ENCODE peak calls at places on chromosome 15, in nine cellular contexts. I, W, V, J, N, R, S, O and F are unnamed samples.

GRCh38 chr15:38085104-38085503 is 150.7 kb downstream of the TMCO5A start:
- DNase-seq in I (no peak), W (no peak), V (no peak), J (no peak), N (no peak), R (no peak), S (no peak), O (peak), F (no peak)

GRCh38 chr15:43775411-43775965 is 1.3 kb downstream of the ELL3 start:
- DNase-seq in I (peak), W (peak), V (peak), J (peak), N (no peak), R (no peak), S (peak), O (peak), F (no peak)

GRCh38 chr15:55434989-55435825 is 26.9 kb downstream of the PIERCE2 start:
- DNase-seq in I (no peak), W (no peak), V (peak), J (peak), N (no peak), R (peak), S (no peak), O (peak), F (peak)

GRCh38 chr15:78501857-78502256 is 5.5 kb upstream of the HYKK start:
- DNase-seq in I (no peak), W (no peak), V (no peak), J (no peak), N (no peak), R (no peak), S (no peak), O (no peak), F (no peak)

GRCh38 chr15:61227269-61228024 is 1.7 kb downstream of the RORA start:
- DNase-seq in I (no peak), W (peak), V (peak), J (peak), N (no peak), R (no peak), S (peak), O (no peak), F (no peak)

GRCh38 chr15:90711418-90711824 is 5.7 kb upstream of the BLM start:
- DNase-seq in I (no peak), W (no peak), V (no peak), J (no peak), N (no peak), R (no peak), S (no peak), O (no peak), F (no peak)

GRCh38 chr15:25910832-25911231 is 47.7 kb upstream of the ATP10A start:
- DNase-seq in I (no peak), W (no peak), V (no peak), J (no peak), N (no peak), R (no peak), S (no peak), O (no peak), F (no peak)

GRCh38 chr15:41597787-41598186 is 38.8 kb downstream of the TYRO3 start:
- DNase-seq in I (no peak), W (no peak), V (no peak), J (no peak), N (no peak), R (no peak), S (no peak), O (no peak), F (no peak)

GRCh38 chr15:52414936-52415335 is 113.7 kb downstream of the MYO5A start:
- DNase-seq in I (no peak), W (no peak), V (no peak), J (no peak), N (no peak), R (no peak), S (no peak), O (no peak), F (no peak)

GRCh38 chr15:90049666-90050604 is 48.8 kb downstream of the ZNF710 start:
- DNase-seq in I (no peak), W (no peak), V (no peak), J (no peak), N (no peak), R (no peak), S (no peak), O (no peak), F (no peak)

GRCh38 chr15:73231661-73232443 is 136.9 kb downstream of the HCN4 start:
- DNase-seq in I (no peak), W (no peak), V (no peak), J (peak), N (no peak), R (no peak), S (no peak), O (no peak), F (no peak)

GRCh38 chr15:41774873-41775417 is 661 bp downstream of the MAPKBP1 start:
- DNase-seq in I (no peak), W (peak), V (no peak), J (no peak), N (no peak), R (no peak), S (no peak), O (no peak), F (no peak)

GRCh38 chr15:32855942-32856341 is 138.1 kb downstream of the GREM1 start:
- DNase-seq in I (no peak), W (no peak), V (no peak), J (peak), N (no peak), R (no peak), S (no peak), O (no peak), F (peak)

GRCh38 chr15:45855907-45856579 is 221.2 kb downstream of the SQOR start:
- DNase-seq in I (no peak), W (no peak), V (no peak), J (no peak), N (no peak), R (no peak), S (no peak), O (no peak), F (no peak)

GRCh38 chr15:82093774-82094211 is 48.0 kb upstream of the MEX3B start:
- DNase-seq in I (no peak), W (no peak), V (no peak), J (peak), N (no peak), R (no peak), S (no peak), O (peak), F (no peak)

GRCh38 chr15:89374116-89375004 is 39.7 kb upstream of the POLG start:
- DNase-seq in I (no peak), W (no peak), V (no peak), J (no peak), N (no peak), R (no peak), S (no peak), O (no peak), F (no peak)

GRCh38 chr15:94336817-94337537 is 105.6 kb downstream of the MCTP2 start:
- DNase-seq in I (no peak), W (no peak), V (no peak), J (no peak), N (no peak), R (no peak), S (no peak), O (no peak), F (no peak)

GRCh38 chr15:92394327-92395175 is 870 bp downstream of the ST8SIA2 start:
- DNase-seq in I (no peak), W (no peak), V (peak), J (no peak), N (no peak), R (no peak), S (no peak), O (no peak), F (no peak)

GRCh38 chr15:92393994-92394326 is 279 bp downstream of the ST8SIA2 start:
- DNase-seq in I (no peak), W (no peak), V (no peak), J (no peak), N (no peak), R (no peak), S (no peak), O (no peak), F (no peak)

GRCh38 chr15:92395557-92395956 is 1.9 kb downstream of the ST8SIA2 start:
- DNase-seq in I (no peak), W (no peak), V (no peak), J (no peak), N (no peak), R (no peak), S (no peak), O (no peak), F (no peak)

GRCh38 chr15:92393287-92393993 is at the start of gene ST8SIA2:
- DNase-seq in I (no peak), W (no peak), V (peak), J (no peak), N (no peak), R (no peak), S (no peak), O (no peak), F (no peak)

DNA sequence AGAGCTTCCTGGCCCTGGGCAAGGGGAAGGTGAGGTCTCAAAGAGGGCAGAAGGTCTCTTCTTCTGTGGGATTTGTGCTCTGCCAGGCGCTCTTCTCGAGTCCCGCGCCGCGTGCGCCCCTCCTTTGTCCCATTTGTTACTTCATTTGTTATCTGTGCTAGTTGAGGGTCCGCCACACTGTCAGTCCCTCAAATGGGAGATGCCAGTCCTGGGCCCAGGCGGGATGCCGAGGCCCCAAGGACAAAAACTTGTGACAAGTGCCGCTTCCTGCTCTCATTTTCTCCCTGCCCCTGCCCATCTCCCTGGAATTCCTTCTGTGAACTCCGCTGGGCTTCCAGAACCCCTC is 1.5 kb downstream of the ST8SIA2 start:
- DNase-seq in I (no peak), W (no peak), V (no peak), J (no peak), N (no peak), R (no peak), S (no peak), O (no peak), F (no peak)
- H3K4me3 ChIP-seq in I (no peak), W (no peak), V (peak), J (no peak), N (no peak), R (no peak), S (no peak), O (no peak), F (peak)

GRCh38 chr15:31255732-31256384 is 70.8 kb upstream of the KLF13 start:
- DNase-seq in I (peak), W (no peak), V (no peak), J (no peak), N (no peak), R (no peak), S (no peak), O (no peak), F (no peak)

GRCh38 chr15:31255176-31255510 is 71.5 kb upstream of the KLF13 start:
- DNase-seq in I (peak), W (no peak), V (no peak), J (no peak), N (no peak), R (no peak), S (no peak), O (no peak), F (no peak)

GRCh38 chr15:31252386-31252785 is 74.2 kb upstream of the KLF13 start:
- DNase-seq in I (no peak), W (no peak), V (peak), J (no peak), N (no peak), R (no peak), S (no peak), O (no peak), F (no peak)

GRCh38 chr15:31256385-31257265 is 70.0 kb upstream of the KLF13 start:
- DNase-seq in I (peak), W (no peak), V (no peak), J (no peak), N (no peak), R (no peak), S (no peak), O (no peak), F (no peak)

DNA sequence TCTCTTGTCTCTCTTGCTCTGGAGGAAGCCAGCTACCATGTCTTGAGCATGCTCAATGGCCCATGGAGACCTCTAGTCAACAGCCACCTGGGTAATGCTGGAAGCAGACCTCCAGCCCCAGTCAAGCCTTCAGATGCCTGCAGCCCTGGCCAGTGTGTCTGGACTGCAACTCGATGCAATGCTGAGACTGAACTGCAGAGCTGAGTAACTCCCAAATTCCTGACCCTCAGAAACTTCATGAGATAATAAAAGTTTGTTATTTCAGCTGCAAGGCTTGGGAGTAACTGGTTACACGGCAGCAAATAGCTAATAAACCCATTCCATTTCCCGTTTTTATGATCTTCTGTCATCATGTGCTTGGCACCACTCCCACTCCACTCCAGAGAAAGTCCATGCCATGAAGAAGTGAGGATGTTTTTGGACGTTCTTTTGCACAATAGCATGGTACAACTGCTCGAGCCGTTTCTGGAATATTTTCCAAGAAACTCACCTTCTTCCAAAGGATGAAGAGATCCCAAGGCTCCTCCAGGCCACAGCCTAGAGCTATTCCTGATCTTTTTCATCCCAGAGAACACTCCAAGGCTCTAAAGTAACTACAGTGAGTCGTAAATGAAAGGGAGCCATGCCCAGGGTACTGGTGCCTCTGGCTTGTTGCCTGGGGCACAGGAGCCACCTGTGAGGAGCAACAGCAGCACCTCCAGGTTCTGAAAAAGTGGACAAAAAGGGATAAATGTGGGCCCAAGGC is 72.0 kb upstream of the KLF13 start:
- DNase-seq in I (peak), W (no peak), V (no peak), J (peak), N (peak), R (no peak), S (no peak), O (peak), F (no peak)
- H3K4me3 ChIP-seq in I (no peak), W (no peak), V (no peak), J (no peak), N (no peak), R (no peak), S (no peak), O (no peak), F (no peak)

DNA sequence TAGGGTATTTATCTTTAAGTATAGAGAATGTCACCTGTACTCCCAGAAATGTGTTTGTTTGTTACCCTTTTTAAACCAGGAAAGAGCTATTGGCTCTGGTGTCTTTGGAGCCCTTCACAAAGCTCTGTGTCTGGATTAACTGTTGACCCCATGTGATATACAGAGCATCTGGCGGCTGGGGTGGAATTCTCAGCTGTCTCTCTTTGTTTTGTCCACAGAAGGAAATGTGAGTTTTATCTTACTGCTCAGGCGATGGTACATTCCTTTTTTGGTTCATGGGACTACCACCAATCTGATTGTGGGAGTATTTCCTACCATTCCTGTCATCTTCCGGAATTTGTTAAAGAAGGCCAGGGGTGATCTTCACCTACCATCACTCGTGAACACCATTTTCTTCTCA is 120.3 kb downstream of the AKAP13 start:
- DNase-seq in I (no peak), W (no peak), V (peak), J (peak), N (no peak), R (no peak), S (peak), O (no peak), F (no peak)
- H3K4me3 ChIP-seq in I (no peak), W (no peak), V (peak), J (no peak), N (no peak), R (no peak), S (no peak), O (no peak), F (no peak)

GRCh38 chr15:75620043-75620775 is 5.3 kb downstream of the SNUPN start:
- DNase-seq in I (no peak), W (no peak), V (no peak), J (peak), N (peak), R (no peak), S (peak), O (peak), F (no peak)
- H3K4me3 ChIP-seq in I (peak), W (no peak), V (no peak), J (peak), N (no peak), R (no peak), S (no peak), O (no peak), F (no peak)

GRCh38 chr15:56910801-56911200 is 7.6 kb upstream of the TCF12 start:
- DNase-seq in I (no peak), W (no peak), V (no peak), J (no peak), N (no peak), R (no peak), S (no peak), O (no peak), F (no peak)

GRCh38 chr15:56913670-56914069 is 4.8 kb upstream of the TCF12 start:
- DNase-seq in I (no peak), W (no peak), V (no peak), J (peak), N (no peak), R (no peak), S (no peak), O (no peak), F (no peak)

GRCh38 chr15:56915888-56916287 is 2.6 kb upstream of the TCF12 start:
- DNase-seq in I (no peak), W (no peak), V (no peak), J (no peak), N (no peak), R (no peak), S (no peak), O (no peak), F (no peak)

GRCh38 chr15:56916825-56917477 is 1.5 kb upstream of the TCF12 start:
- DNase-seq in I (no peak), W (peak), V (no peak), J (peak), N (no peak), R (no peak), S (no peak), O (peak), F (no peak)

GRCh38 chr15:56913241-56913640 is 5.2 kb upstream of the TCF12 start:
- DNase-seq in I (no peak), W (no peak), V (no peak), J (peak), N (no peak), R (no peak), S (no peak), O (no peak), F (no peak)
- H3K4me3 ChIP-seq in I (no peak), W (no peak), V (no peak), J (no peak), N (no peak), R (no peak), S (no peak), O (no peak), F (no peak)

GRCh38 chr15:63509933-63510547 is 5.6 kb downstream of the USP3 start:
- DNase-seq in I (no peak), W (no peak), V (no peak), J (peak), N (no peak), R (no peak), S (no peak), O (no peak), F (no peak)
- H3K4me3 ChIP-seq in I (no peak), W (no peak), V (no peak), J (no peak), N (no peak), R (peak), S (no peak), O (no peak), F (no peak)

GRCh38 chr15:60128710-60129109 is 124.6 kb downstream of the FOXB1 start:
- DNase-seq in I (no peak), W (no peak), V (no peak), J (no peak), N (no peak), R (no peak), S (no peak), O (no peak), F (no peak)
- H3K4me3 ChIP-seq in I (no peak), W (no peak), V (no peak), J (no peak), N (no peak), R (no peak), S (no peak), O (no peak), F (no peak)

GRCh38 chr15:31193291-31193690 is 91.8 kb upstream of the TRPM1 start:
- DNase-seq in I (no peak), W (no peak), V (no peak), J (no peak), N (no peak), R (no peak), S (no peak), O (no peak), F (no peak)

GRCh38 chr15:31202953-31203352 is 101.4 kb upstream of the TRPM1 start:
- DNase-seq in I (no peak), W (no peak), V (no peak), J (no peak), N (no peak), R (peak), S (no peak), O (no peak), F (no peak)

GRCh38 chr15:31200735-31201151 is 99.2 kb upstream of the TRPM1 start:
- DNase-seq in I (peak), W (peak), V (peak), J (peak), N (peak), R (peak), S (peak), O (peak), F (no peak)

GRCh38 chr15:31197497-31198414 is 96.2 kb upstream of the TRPM1 start:
- DNase-seq in I (peak), W (no peak), V (peak), J (peak), N (no peak), R (peak), S (no peak), O (peak), F (no peak)
- H3K4me3 ChIP-seq in I (no peak), W (no peak), V (no peak), J (no peak), N (no peak), R (no peak), S (no peak), O (no peak), F (no peak)

GRCh38 chr15:70792171-70792573 is 28.8 kb upstream of the UACA start:
- DNase-seq in I (no peak), W (no peak), V (no peak), J (peak), N (no peak), R (no peak), S (no peak), O (no peak), F (no peak)

GRCh38 chr15:70795311-70795665 is 31.9 kb upstream of the UACA start:
- DNase-seq in I (no peak), W (no peak), V (no peak), J (peak), N (no peak), R (no peak), S (no peak), O (no peak), F (no peak)

GRCh38 chr15:70793694-70794093 is 30.3 kb upstream of the UACA start:
- DNase-seq in I (no peak), W (no peak), V (no peak), J (no peak), N (no peak), R (no peak), S (no peak), O (no peak), F (no peak)

GRCh38 chr15:70796516-70797310 is 33.4 kb upstream of the UACA start:
- DNase-seq in I (no peak), W (no peak), V (no peak), J (no peak), N (no peak), R (no peak), S (no peak), O (no peak), F (no peak)

DNA sequence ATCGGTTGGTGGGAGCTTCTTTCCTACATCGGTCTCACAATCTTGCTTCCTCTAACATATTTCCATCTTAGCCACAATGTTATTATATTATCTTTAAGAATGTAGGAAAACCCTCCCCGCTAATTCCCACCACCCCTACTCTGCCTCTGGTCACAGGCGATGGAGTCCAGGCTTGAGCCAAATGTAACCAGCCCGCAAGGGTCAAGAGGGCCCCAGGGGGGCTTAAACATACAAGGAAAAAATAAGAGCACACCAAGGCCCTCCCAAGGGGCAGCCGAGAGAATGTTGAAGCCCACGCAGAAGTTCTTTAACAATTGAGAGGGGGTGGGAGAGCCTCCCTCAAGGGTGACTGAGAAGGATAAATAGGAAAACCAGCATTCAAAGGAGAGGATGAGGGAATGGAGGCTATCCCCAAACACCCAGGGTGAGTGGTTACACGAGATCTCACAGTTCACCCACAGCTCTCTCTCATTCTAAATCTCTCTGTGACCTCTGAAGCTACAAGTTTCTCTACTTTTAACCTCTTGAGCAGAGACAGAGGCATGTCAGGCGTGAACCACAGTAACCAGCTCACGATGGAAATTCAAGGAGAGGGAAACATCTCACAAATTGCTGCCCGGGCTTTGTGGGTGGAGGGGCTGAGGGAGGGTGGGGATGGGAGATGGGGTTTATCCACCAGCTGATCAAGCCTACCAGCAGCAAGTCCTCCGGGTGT is 31.4 kb upstream of the UACA start:
- DNase-seq in I (no peak), W (no peak), V (no peak), J (peak), N (no peak), R (no peak), S (no peak), O (no peak), F (no peak)
- H3K4me3 ChIP-seq in I (no peak), W (no peak), V (no peak), J (no peak), N (no peak), R (no peak), S (no peak), O (no peak), F (no peak)